ENCODE peak calls at places on chromosomes 6 and 20, in nine cellular contexts. M is GM23338; W is neural progenitor cell; V is RWPE1; Y is upper lobe of right lung; N is neural crest cell; E is GM20000; Q is left ventricle myocardium inferior; P is CD8-positive, alpha-beta T cell. J is an unnamed sample.
A peak's percentile ranks its signal among the peaks of the same experiment; 100 is the strongest.

GRCh38 chr6:148287979-148288378 is 54.7 kb upstream of the SASH1 start:
- DNase-seq in V (no peak), W (no peak), Y (no peak), E (no peak), N (no peak), P (no peak), Q (no peak), M (no peak), J (no peak)

GRCh38 chr6:137389150-137389664 is 105.0 kb downstream of the OLIG3 start:
- DNase-seq in Y (no peak), Q (no peak), E (peak; percentile 57), N (no peak), M (no peak), P (peak; percentile 81), V (peak; percentile 17), W (no peak), J (peak; percentile 73)

GRCh38 chr6:143027058-143027457 is 33.6 kb upstream of the AIG1 start:
- DNase-seq in E (no peak), Y (peak; percentile 68), M (peak; percentile 82), P (peak; percentile 45), N (peak; percentile 21), V (no peak), W (peak; percentile 63), Q (peak; percentile 28), J (peak; percentile 35)

GRCh38 chr20:62776035-62776691 is 20.1 kb upstream of the MRGBP start:
- DNase-seq in P (no peak), V (no peak), E (no peak), Y (no peak), M (no peak), W (no peak), N (no peak), Q (no peak), J (no peak)

GRCh38 chr6:100420711-100421110 is 44.0 kb downstream of the SIM1 start:
- DNase-seq in V (no peak), E (no peak), Y (no peak), N (no peak), Q (no peak), P (no peak), W (peak; percentile 68), M (peak; percentile 76), J (no peak)

GRCh38 chr6:84758486-84758885 is 5.9 kb downstream of the TBX18 start:
- DNase-seq in E (no peak), N (no peak), Q (no peak), P (no peak), V (no peak), W (no peak), M (no peak), Y (no peak), J (no peak)

GRCh38 chr20:22312744-22313346 is 271.5 kb downstream of the FOXA2 start:
- DNase-seq in Y (no peak), V (peak; percentile 49), P (no peak), E (peak; percentile 19), M (peak; percentile 75), Q (no peak), N (peak; percentile 45), W (peak; percentile 64), J (peak; percentile 62)

GRCh38 chr6:170290306-170291128 is at the start of gene DLL1:
- DNase-seq in Y (no peak), V (no peak), Q (peak; percentile 60), W (peak; percentile 97), N (peak; percentile 67), P (no peak), E (peak; percentile 67), M (peak; percentile 87), J (peak; percentile 16)

GRCh38 chr6:7919871-7920270 is 9.3 kb upstream of the TXNDC5 start:
- DNase-seq in V (peak; percentile 86), W (no peak), Q (no peak), P (no peak), N (no peak), E (no peak), M (peak; percentile 27), Y (no peak), J (peak; percentile 85)

GRCh38 chr20:568865-569415 is 25.4 kb upstream of the CSNK2A1 start:
- DNase-seq in N (no peak), M (peak; percentile 33), Y (no peak), W (no peak), E (no peak), V (no peak), P (no peak), Q (no peak), J (no peak)

GRCh38 chr6:4313044-4313686 is 177.8 kb upstream of the ECI2 start:
- DNase-seq in E (no peak), W (peak; percentile 54), M (peak; percentile 71), P (no peak), Q (peak; percentile 29), Y (no peak), N (no peak), V (peak; percentile 82), J (peak; percentile 94)

GRCh38 chr6:155196891-155197290 is 66.9 kb upstream of the CLDN20 start:
- DNase-seq in W (no peak), V (no peak), N (no peak), Y (no peak), M (no peak), P (no peak), Q (no peak), E (no peak), J (no peak)

GRCh38 chr6:38391206-38391908 is 248.4 kb downstream of the BTBD9 start:
- DNase-seq in P (no peak), V (peak; percentile 10), M (peak; percentile 40), Q (no peak), Y (no peak), E (no peak), N (no peak), W (peak; percentile 37), J (peak; percentile 17)

GRCh38 chr6:170101281-170102035 is 189.4 kb downstream of the DLL1 start:
- DNase-seq in Y (no peak), N (no peak), V (no peak), E (no peak), M (no peak), W (no peak), Q (no peak), P (no peak), J (no peak)

GRCh38 chr6:30981942-30982772 is 1.4 kb upstream of the MUC21 start:
- DNase-seq in E (no peak), W (peak; percentile 61), P (no peak), V (no peak), N (no peak), Q (no peak), M (peak; percentile 88), Y (no peak), J (peak; percentile 81)
- TF ChIP-seq CTCF in E (no peak), W (peak; percentile 43), P (no peak), V (no peak), N (peak; percentile 42), Q (peak; percentile 28), M (peak; percentile 40), Y (peak; percentile 25), J (no peak)

DNA sequence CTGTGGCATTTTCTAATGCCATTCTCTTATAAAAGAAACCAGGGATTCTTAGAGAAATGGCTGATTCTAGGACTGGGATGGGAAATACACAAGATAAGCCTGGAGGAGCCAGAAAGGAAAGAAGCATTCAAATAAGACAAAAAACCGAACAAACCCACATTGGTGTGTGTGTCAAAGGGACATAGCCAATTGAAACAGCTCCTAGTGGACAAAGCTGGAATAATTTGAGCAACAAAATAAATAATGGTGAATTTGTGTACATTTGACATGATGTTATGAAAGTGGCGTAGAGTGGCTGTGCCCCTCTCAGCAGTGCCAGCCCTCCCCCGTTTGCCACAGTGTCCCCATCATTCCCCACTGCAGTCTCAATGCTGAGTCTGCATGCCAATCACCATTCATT is 55.5 kb downstream of the B3GAT2 start:
- DNase-seq in Y (no peak), P (no peak), Q (no peak), E (no peak), V (no peak), W (no peak), N (no peak), M (no peak), J (peak; percentile 11)
- TF ChIP-seq CTCF in Y (no peak), P (no peak), Q (no peak), E (no peak), V (no peak), W (peak; percentile 39), N (peak; percentile 48), M (peak; percentile 39), J (peak; percentile 42)

GRCh38 chr20:36493013-36493800 is 48.1 kb upstream of the MYL9 start:
- DNase-seq in Y (no peak), Q (no peak), V (no peak), N (no peak), E (no peak), M (peak; percentile 75), W (peak; percentile 57), P (no peak), J (no peak)
- TF ChIP-seq CTCF in Y (peak; percentile 36), Q (peak; percentile 50), V (no peak), N (peak; percentile 47), E (peak; percentile 21), M (peak; percentile 72), W (peak; percentile 60), P (no peak), J (peak; percentile 20)

GRCh38 chr6:10412165-10412947 is 2.5 kb downstream of the TFAP2A start:
- DNase-seq in Y (peak; percentile 70), E (peak; percentile 80), V (peak; percentile 72), Q (no peak), P (peak; percentile 46), N (no peak), W (peak; percentile 73), M (peak; percentile 91), J (peak; percentile 94)

GRCh38 chr6:10414766-10415592 is at the start of gene TFAP2A:
- DNase-seq in V (peak; percentile 70), W (peak; percentile 89), N (no peak), Q (no peak), E (no peak), P (no peak), Y (no peak), M (peak; percentile 95), J (peak; percentile 96)

GRCh38 chr6:10413850-10414765 is 766 bp downstream of the TFAP2A start:
- DNase-seq in P (no peak), V (peak; percentile 46), E (no peak), N (no peak), M (peak; percentile 66), W (peak; percentile 78), Y (no peak), Q (no peak), J (peak; percentile 83)

GRCh38 chr6:10411915-10412164 is 3.0 kb downstream of the TFAP2A start:
- DNase-seq in Q (no peak), M (no peak), Y (no peak), E (no peak), V (no peak), W (no peak), N (no peak), P (no peak), J (no peak)

DNA sequence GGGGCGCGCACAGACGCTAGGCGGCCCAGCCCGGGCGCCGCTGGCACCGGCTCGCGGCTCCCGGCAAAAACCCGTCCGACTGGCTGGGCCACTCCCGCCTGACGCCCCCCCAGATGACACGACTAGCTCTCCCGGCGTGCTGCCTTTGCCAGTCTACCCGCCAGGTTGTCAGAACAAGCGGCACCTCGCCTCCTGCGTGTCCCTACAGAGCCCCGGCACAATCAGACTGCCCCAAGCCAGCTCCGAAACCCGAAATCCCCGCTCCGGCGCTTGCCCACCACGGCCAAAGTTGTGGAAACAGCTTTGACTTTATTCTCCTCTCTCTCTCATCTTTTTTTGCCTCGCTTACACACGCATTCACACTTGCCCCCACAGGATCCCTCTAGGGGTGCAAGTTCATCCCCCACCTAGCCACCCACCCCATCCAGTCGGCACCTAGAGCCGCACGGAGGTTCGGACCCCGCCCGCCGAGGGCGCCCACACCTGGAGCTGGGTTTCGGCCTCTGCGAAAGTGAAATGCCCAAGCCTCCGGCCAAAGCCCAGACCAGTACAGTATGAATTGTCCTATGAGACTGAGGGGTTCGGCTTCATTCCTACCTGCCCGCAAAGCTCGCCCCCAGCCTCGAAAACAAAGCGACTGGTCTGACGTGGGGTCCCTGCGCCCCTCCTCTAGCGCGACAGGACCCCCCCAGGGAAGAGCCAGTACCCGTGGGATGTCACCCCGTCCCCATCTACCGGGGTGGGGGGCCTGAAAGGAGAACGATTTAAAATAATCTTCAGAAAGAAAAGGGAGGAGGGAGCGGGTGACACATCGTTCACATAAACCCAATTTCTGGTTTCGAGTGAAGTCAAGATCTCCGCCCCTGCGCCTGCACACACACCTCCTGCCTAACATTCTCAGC is 1.7 kb downstream of the TFAP2A start:
- DNase-seq in N (no peak), M (peak; percentile 68), Y (peak; percentile 77), Q (no peak), E (no peak), P (no peak), V (peak; percentile 61), W (peak; percentile 14), J (peak; percentile 38)
- TF ChIP-seq CTCF in N (no peak), M (no peak), Y (no peak), Q (peak; percentile 8), E (no peak), P (no peak), V (no peak), W (no peak), J (no peak)

J was measured in MCF 10A.